ENCODE peak calls at places on chromosome 14, in four cellular contexts. G is NCI-H2029, M is activated T-cell treated with anti-CD3 and anti-CD28 coated beads for 4 hours, K is spleen. E is an unnamed sample.

GRCh38 chr14:76937181-76938091 is 91.1 kb downstream of the IRF2BPL start:
- DNase-seq in K (no peak), G (no peak), M (no peak), E (peak; percentile 70)

GRCh38 chr14:104390941-104391901 is 188.3 kb upstream of the C14orf180 start:
- DNase-seq in K (peak; percentile 77), G (no peak), M (no peak), E (no peak)

GRCh38 chr14:56422703-56423213 is 156.8 kb upstream of the TMEM260 start:
- DNase-seq in M (no peak), K (no peak), G (peak; percentile 98), E (peak; percentile 81)

GRCh38 chr14:23360496-23360895 is 4.5 kb downstream of the EFS start:
- DNase-seq in K (peak; percentile 64), G (no peak), M (no peak), E (no peak)

GRCh38 chr14:29240046-29240445 is 473.5 kb downstream of the FOXG1 start:
- DNase-seq in G (no peak), M (no peak), K (no peak), E (peak; percentile 86)

GRCh38 chr14:100267990-100268389 is 29.0 kb downstream of the YY1 start:
- DNase-seq in G (no peak), M (no peak), K (no peak), E (no peak)

GRCh38 chr14:65506801-65507200 is 94.3 kb downstream of the FUT8 start:
- DNase-seq in K (no peak), M (no peak), G (peak; percentile 1), E (no peak)

GRCh38 chr14:65961004-65961403 is 525.2 kb upstream of the CCDC196 start:
- DNase-seq in K (peak; percentile 83), M (peak; percentile 52), G (no peak), E (peak; percentile 74)

GRCh38 chr14:70616646-70617045 is 16.2 kb upstream of the MED6 start:
- DNase-seq in M (no peak), K (no peak), G (no peak), E (no peak)

GRCh38 chr14:52003324-52003723 is 14.0 kb downstream of the RTRAF start:
- DNase-seq in G (no peak), M (no peak), K (no peak), E (no peak)

GRCh38 chr14:95901014-95901413 is 24.4 kb downstream of the TUNAR start:
- DNase-seq in M (no peak), K (no peak), G (no peak), E (no peak)

GRCh38 chr14:61698216-61698980 is 3.1 kb downstream of the HIF1A start:
- DNase-seq in M (no peak), K (no peak), G (no peak), E (no peak)

GRCh38 chr14:56730468-56731145 is 79.7 kb downstream of the OTX2 start:
- DNase-seq in M (no peak), K (no peak), G (no peak), E (no peak)

GRCh38 chr14:83909507-83909906 is 1620.4 kb upstream of the FLRT2 start:
- DNase-seq in M (no peak), G (no peak), K (no peak), E (no peak)

GRCh38 chr14:103739793-103740501 is 24.3 kb downstream of the ZFYVE21 start:
- DNase-seq in K (peak; percentile 62), M (no peak), G (no peak), E (no peak)

GRCh38 chr14:101119830-101120571 is 216.5 kb upstream of the RTL1 start:
- DNase-seq in M (no peak), G (no peak), K (peak; percentile 76), E (peak; percentile 7)

GRCh38 chr14:104137297-104138097 is 890 bp upstream of the KIF26A start:
- DNase-seq in G (peak; percentile 26), M (peak; percentile 36), K (peak; percentile 91), E (peak; percentile 76)

GRCh38 chr14:68268719-68269118 is 449.1 kb downstream of the RAD51B start:
- DNase-seq in M (no peak), K (no peak), G (no peak), E (no peak)

GRCh38 chr14:95614335-95614734 is 71.9 kb upstream of the TCL1B start:
- DNase-seq in G (no peak), K (no peak), M (no peak), E (no peak)

GRCh38 chr14:89369656-89370055 is 47.4 kb downstream of the FOXN3 start:
- DNase-seq in K (no peak), M (no peak), G (no peak), E (no peak)

GRCh38 chr14:104544362-104544761 is 35.2 kb upstream of the C14orf180 start:
- DNase-seq in K (no peak), G (no peak), M (no peak), E (no peak)

GRCh38 chr14:87888136-87888999 is 104.6 kb downstream of the GALC start:
- DNase-seq in M (no peak), K (no peak), G (no peak), E (peak; percentile 70)

GRCh38 chr14:80784824-80785223 is 156.7 kb downstream of the CEP128 start:
- DNase-seq in M (no peak), G (no peak), K (no peak), E (no peak)

GRCh38 chr14:68771631-68772030 is 21.2 kb downstream of the ZFP36L1 start:
- DNase-seq in M (no peak), G (no peak), K (no peak), E (no peak)

GRCh38 chr14:105974902-105975301 is 448.5 kb downstream of the TMEM121 start:
- DNase-seq in K (no peak), M (peak; percentile 58), G (no peak), E (peak; percentile 83)

GRCh38 chr14:105398726-105399440 is 545 bp downstream of the TEX22 start:
- DNase-seq in K (no peak), G (no peak), M (no peak), E (peak; percentile 60)

GRCh38 chr14:77151918-77152588 is 10.5 kb upstream of the ZDHHC22 start:
- DNase-seq in G (no peak), K (peak; percentile 7), M (no peak), E (peak; percentile 68)

GRCh38 chr14:77516111-77516510 is 17.5 kb upstream of the ISM2 start:
- DNase-seq in K (no peak), G (no peak), M (no peak), E (no peak)

GRCh38 chr14:94543450-94544123 is 17.7 kb upstream of the SERPINA4 start:
- DNase-seq in K (no peak), M (no peak), G (no peak), E (no peak)

GRCh38 chr14:89351364-89351957 is 65.6 kb downstream of the FOXN3 start:
- DNase-seq in G (no peak), M (no peak), K (no peak), E (peak; percentile 63)

GRCh38 chr14:27587103-27587502 is 989.3 kb upstream of the NOVA1 start:
- DNase-seq in M (no peak), G (no peak), K (no peak), E (no peak)

GRCh38 chr14:54127526-54127925 is 170.9 kb upstream of the BMP4 start:
- DNase-seq in M (no peak), G (no peak), K (no peak), E (no peak)

GRCh38 chr14:74085828-74086227 is 1.1 kb downstream of the LIN52 start:
- DNase-seq in K (no peak), M (no peak), G (no peak), E (no peak)

GRCh38 chr14:104553166-104554087 is 26.1 kb upstream of the C14orf180 start:
- DNase-seq in M (no peak), G (no peak), K (peak; percentile 61), E (no peak)

GRCh38 chr14:53610947-53611346 is 345.7 kb downstream of the BMP4 start:
- DNase-seq in G (no peak), K (no peak), M (no peak), E (no peak)

GRCh38 chr14:91223028-91223783 is 21.3 kb downstream of the GPR68 start:
- DNase-seq in K (no peak), M (peak; percentile 47), G (peak; percentile 40), E (no peak)